ENCODE peak calls at places on chromosomes 13 and 19, in seven cellular contexts. V, Z, X, J, N, F and R are unnamed samples. For H3K4me1, the result is how much of the 10 kb centered on the place peaks cover.

GRCh38 chr19:35216833-35217707 is 11.5 kb downstream of the FAM187B start:
- DNase-seq in V (no peak), Z (peak), X (no peak), J (no peak), N (no peak), F (no peak), R (no peak)

GRCh38 chr19:45815501-45816216 is 551 bp upstream of the RSPH6A start:
- DNase-seq in V (no peak), Z (no peak), X (no peak), J (no peak), N (no peak), F (no peak), R (no peak)

GRCh38 chr13:25114220-25114619 is 18.3 kb downstream of the PABPC3 start:
- DNase-seq in V (peak), Z (peak), X (peak), J (peak), N (peak), F (peak), R (no peak)

GRCh38 chr13:63910406-63910957 is 2494.8 kb upstream of the PCDH20 start:
- DNase-seq in V (peak), Z (no peak), X (no peak), J (no peak), N (no peak), F (no peak), R (no peak)

GRCh38 chr13:75785130-75785529 is 149.0 kb downstream of the LMO7 start:
- DNase-seq in V (no peak), Z (no peak), X (no peak), J (no peak), N (no peak), F (no peak), R (no peak)

GRCh38 chr13:100658363-100658762 is 16.2 kb downstream of the TMTC4 start:
- DNase-seq in V (no peak), Z (no peak), X (no peak), J (no peak), N (no peak), F (no peak), R (no peak)

GRCh38 chr13:110132178-110132975 is 174.6 kb downstream of the COL4A1 start:
- DNase-seq in V (no peak), Z (no peak), X (no peak), J (peak), N (no peak), F (no peak), R (no peak)

GRCh38 chr19:38023245-38023644 is 116.2 kb downstream of the SIPA1L3 start:
- DNase-seq in V (no peak), Z (no peak), X (no peak), J (no peak), N (no peak), F (no peak), R (no peak)

GRCh38 chr19:3516675-3517207 is 10.6 kb downstream of the FZR1 start:
- DNase-seq in V (no peak), Z (no peak), X (no peak), J (peak), N (no peak), F (no peak), R (no peak)

GRCh38 chr19:39539165-39539518 is 819 bp downstream of the EID2 start:
- DNase-seq in V (no peak), Z (no peak), X (no peak), J (no peak), N (no peak), F (no peak), R (no peak)

GRCh38 chr13:34867590-34867989 is 74.5 kb upstream of the NBEA start:
- DNase-seq in V (peak), Z (no peak), X (no peak), J (no peak), N (no peak), F (no peak), R (no peak)

GRCh38 chr19:28596561-28597071 is 616.3 kb downstream of the UQCRFS1 start:
- DNase-seq in V (no peak), Z (no peak), X (no peak), J (no peak), N (no peak), F (no peak), R (no peak)

GRCh38 chr13:67229438-67230242 is 496 bp downstream of the PCDH9 start:
- DNase-seq in V (no peak), Z (no peak), X (no peak), J (no peak), N (no peak), F (no peak), R (no peak)

GRCh38 chr19:10142701-10143375 is 23.1 kb upstream of the EIF3G start:
- DNase-seq in V (no peak), Z (no peak), X (no peak), J (no peak), N (no peak), F (no peak), R (no peak)

GRCh38 chr19:47390533-47391488 is 28.5 kb downstream of the MEIS3 start:
- DNase-seq in V (no peak), Z (no peak), X (no peak), J (no peak), N (no peak), F (no peak), R (no peak)

GRCh38 chr19:9966024-9966423 is 29.7 kb upstream of the OLFM2 start:
- DNase-seq in V (no peak), Z (no peak), X (no peak), J (no peak), N (no peak), F (no peak), R (no peak)

GRCh38 chr13:57858376-57858775 is 226.8 kb downstream of the PCDH17 start:
- DNase-seq in V (no peak), Z (no peak), X (no peak), J (no peak), N (no peak), F (no peak), R (no peak)

DNA sequence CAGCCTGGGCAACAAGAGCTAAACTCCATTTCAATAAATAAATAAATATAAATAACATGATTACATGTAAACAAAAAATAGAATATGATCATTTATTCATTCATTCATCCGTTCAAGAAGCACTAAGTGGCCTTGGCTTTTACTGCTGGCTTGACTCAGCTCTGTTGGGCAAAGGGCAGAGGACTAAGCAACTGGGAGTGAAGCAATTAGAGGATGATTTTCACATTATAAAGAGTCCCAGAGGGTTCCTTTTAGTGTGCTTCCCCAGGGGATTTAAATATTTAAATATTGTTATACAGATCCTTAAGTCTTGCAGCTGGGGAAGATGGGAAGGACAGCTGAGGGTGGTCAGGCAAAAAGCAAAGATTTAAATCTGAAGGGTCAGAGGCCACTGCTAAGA is 34.9 kb upstream of the FLT1 start:
- DNase-seq in V (no peak), Z (no peak), X (no peak), J (no peak), N (no peak), F (no peak), R (no peak)
- H3K4me1 ChIP-seq in V (under half), Z (under half), X (under half), J (under half), N (under half), F (under half), R (under half)

GRCh38 chr19:1145635-1146417 is 28.2 kb downstream of the SBNO2 start:
- DNase-seq in V (no peak), Z (no peak), X (no peak), J (no peak), N (no peak), F (no peak), R (no peak)

GRCh38 chr19:1146858-1147780 is 26.9 kb downstream of the SBNO2 start:
- DNase-seq in V (no peak), Z (no peak), X (no peak), J (no peak), N (no peak), F (no peak), R (no peak)

GRCh38 chr19:1146418-1146711 is 27.7 kb downstream of the SBNO2 start:
- DNase-seq in V (no peak), Z (no peak), X (no peak), J (no peak), N (no peak), F (no peak), R (no peak)

GRCh38 chr19:1149259-1150045 is 24.6 kb downstream of the SBNO2 start:
- DNase-seq in V (no peak), Z (no peak), X (no peak), J (no peak), N (no peak), F (no peak), R (no peak)

DNA sequence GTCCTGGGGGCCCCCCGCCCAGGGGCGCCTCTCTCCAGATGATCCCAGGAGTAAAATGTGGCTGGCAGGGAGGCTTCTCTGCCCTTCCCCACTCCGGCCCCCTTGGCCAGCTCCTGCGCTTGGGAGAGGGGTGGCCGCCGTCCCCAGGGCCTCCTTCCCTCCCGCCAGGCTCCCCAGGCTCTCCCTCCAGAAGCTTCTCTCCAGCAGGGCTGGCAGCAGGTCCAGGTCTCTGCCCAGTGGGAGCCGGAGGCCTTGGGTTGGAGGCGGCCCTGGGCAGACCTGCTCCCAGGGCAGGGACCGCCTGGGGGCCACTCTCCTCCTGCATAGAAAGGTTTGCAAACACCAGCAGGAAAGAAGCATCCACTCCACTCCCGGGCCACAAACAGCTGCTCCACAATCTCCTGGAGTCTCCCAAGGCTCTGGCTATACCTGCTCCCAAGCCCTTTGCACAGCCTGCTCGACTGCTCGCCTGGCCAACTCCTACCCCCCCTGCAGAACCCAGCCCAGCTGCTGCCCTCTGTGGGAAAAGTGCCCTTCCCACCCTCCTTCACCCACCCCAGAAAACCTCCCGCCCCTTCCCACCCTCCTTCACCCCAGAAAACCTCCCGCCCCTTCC is 26.0 kb downstream of the SBNO2 start:
- DNase-seq in V (peak), Z (no peak), X (no peak), J (no peak), N (no peak), F (no peak), R (no peak)
- TF ChIP-seq POLR2A in V (no peak), Z (no peak), X (no peak), J (no peak), N (no peak), F (no peak), R (no peak)

GRCh38 chr13:33230178-33230881 is 55.2 kb downstream of the STARD13 start:
- DNase-seq in V (no peak), Z (no peak), X (no peak), J (no peak), N (no peak), F (no peak), R (no peak)
- H3K27ac ChIP-seq in V (peak), Z (no peak), X (no peak), J (no peak), N (peak), F (peak), R (peak)

GRCh38 chr19:13022859-13023636 is 27.8 kb downstream of the NFIX start:
- DNase-seq in V (no peak), Z (peak), X (peak), J (peak), N (peak), F (peak), R (peak)
- H3K4me1 ChIP-seq in V (under half), Z (under half), X (under half), J (under half), N (half or more), F (under half), R (half or more)

GRCh38 chr19:459724-460511 is 915 bp downstream of the SHC2 start:
- DNase-seq in V (peak), Z (peak), X (peak), J (peak), N (peak), F (peak), R (no peak)
- TF ChIP-seq POLR2A in V (no peak), Z (no peak), X (peak), J (peak), N (no peak), F (peak), R (no peak)

DNA sequence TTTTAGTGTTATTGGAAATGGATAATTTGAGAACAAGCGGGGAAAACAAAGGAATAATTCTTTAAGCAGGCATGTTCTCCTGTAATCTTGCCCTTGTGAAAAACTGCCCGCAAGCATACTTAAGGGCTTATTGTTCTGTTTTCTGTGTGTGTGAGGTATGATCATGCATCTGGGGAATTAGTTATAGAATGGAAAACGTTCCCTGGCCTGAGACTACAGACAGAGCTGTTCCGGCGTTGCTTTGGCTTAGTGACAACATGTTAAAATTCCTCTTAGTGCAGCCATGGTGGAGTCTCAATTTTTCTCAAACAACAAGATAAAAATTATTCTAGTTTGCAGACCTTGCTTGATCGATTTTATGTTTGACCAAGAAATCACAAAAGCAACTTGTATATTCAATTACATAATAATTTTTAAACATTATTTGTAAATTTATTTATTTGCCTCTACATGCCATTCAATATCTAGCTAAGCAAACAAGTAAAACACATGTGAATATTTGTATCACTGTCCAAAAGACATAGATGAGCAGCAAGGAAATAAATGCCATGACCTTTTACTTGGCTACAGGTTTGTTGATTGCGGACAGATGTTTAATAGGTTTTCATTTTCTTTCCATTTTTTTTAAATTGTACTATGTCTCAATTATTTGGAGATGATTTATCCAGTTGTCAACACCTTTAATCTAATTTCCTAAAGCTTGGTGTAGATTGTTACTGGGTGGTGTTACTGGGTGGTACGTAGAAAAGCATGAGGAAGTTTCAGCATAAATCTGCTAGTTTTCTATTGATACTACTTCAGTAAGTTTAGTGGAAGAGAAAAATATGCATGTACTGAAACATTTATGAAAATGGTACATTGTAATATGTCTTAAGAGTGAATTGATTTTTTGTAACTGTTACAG is 560.4 kb upstream of the SPRY2 start:
- DNase-seq in V (no peak), Z (no peak), X (no peak), J (no peak), N (no peak), F (no peak), R (no peak)
- H3K27ac ChIP-seq in V (no peak), Z (no peak), X (no peak), J (no peak), N (peak), F (peak), R (no peak)

DNA sequence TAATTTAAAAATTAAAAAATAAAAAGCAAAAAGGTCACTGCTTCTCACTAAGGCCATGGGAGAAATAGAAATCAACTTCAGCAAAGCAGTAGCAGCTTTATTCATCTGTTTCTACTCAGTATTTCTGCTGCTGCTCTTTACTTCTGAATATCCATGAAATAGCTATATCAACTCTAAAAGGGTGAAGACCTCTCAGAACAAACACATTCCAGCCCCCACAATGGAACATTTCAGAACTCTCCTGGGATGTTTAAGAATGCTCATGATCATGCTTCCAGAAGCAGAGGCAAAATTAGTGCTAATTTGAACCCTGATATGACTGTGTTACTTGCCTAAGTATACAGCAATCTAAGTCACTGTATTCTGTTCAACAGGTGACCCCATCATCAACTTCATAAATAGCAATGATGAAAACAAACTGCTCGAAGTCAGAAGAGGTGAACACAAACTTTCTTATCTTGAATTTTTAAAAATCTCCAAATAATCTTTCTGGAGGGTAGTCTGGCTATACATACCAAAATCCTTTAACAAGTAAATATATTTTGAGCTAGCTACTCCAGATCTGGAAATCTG is 29.6 kb upstream of the DOCK9 start:
- DNase-seq in V (no peak), Z (no peak), X (no peak), J (no peak), N (no peak), F (no peak), R (no peak)
- H3K4me1 ChIP-seq in V (under half), Z (under half), X (under half), J (under half), N (under half), F (under half), R (under half)